ENCODE peak calls at places on chromosome 6, in ten cellular contexts. X is fibroblast of lung; N is neuronal stem cell; G is activated T-cell treated with anti-CD3 and anti-CD28 coated beads, Interleukin-2, amount 50 U/mL, for 72 hours; J is HFFc6; F is effector CD4-positive, alpha-beta T cell; U is heart right ventricle; M is stimulated activated CD8-positive, alpha-beta memory T cell treated with anti-CD3 and anti-CD28 coated beads, Interleukin-12 subunit alpha, Interleukin-12 subunit beta, amount 100 ng/mL, for 4 hours; Y is PC-3; B is GM03348. W is an unnamed sample.

GRCh38 chr6:134532694-134533624 is 215.0 kb upstream of the SGK1 start:
- DNase-seq in X (peak), N (no peak), G (no peak), J (no peak), F (no peak), U (no peak), M (no peak), Y (no peak), B (no peak), W (no peak)

GRCh38 chr6:131784561-131784960 is 23.3 kb upstream of the ENPP1 start:
- DNase-seq in X (no peak), N (no peak), G (no peak), J (no peak), F (no peak), U (no peak), M (no peak), Y (no peak), B (peak), W (no peak)

GRCh38 chr6:91276315-91276714 is 689.4 kb upstream of the MAP3K7 start:
- DNase-seq in X (peak), N (no peak), G (no peak), J (no peak), F (no peak), U (no peak), M (no peak), Y (peak), B (no peak), W (no peak)

GRCh38 chr6:160428818-160429744 is 80.9 kb downstream of the SLC22A3 start:
- DNase-seq in X (no peak), N (peak), G (no peak), J (no peak), F (no peak), U (no peak), M (no peak), Y (no peak), B (no peak), W (no peak)

GRCh38 chr6:41445268-41445667 is 100.9 kb upstream of the FOXP4 start:
- DNase-seq in X (peak), N (no peak), G (no peak), J (no peak), F (no peak), U (no peak), M (no peak), Y (no peak), B (no peak), W (no peak)

GRCh38 chr6:14380421-14380820 is 262.8 kb downstream of the CD83 start:
- DNase-seq in X (peak), N (peak), G (no peak), J (no peak), F (no peak), U (no peak), M (no peak), Y (no peak), B (no peak), W (no peak)

GRCh38 chr6:15479761-15480160 is 183.1 kb downstream of the DTNBP1 start:
- DNase-seq in X (peak), N (no peak), G (no peak), J (no peak), F (no peak), U (no peak), M (no peak), Y (peak), B (peak), W (no peak)

GRCh38 chr6:135310291-135310690 is 129.2 kb downstream of the MYB start:
- DNase-seq in X (no peak), N (no peak), G (no peak), J (no peak), F (no peak), U (no peak), M (no peak), Y (no peak), B (no peak), W (no peak)

GRCh38 chr6:116258520-116258919 is 4.6 kb upstream of the TSPYL4 start:
- DNase-seq in X (no peak), N (no peak), G (no peak), J (no peak), F (no peak), U (no peak), M (no peak), Y (no peak), B (no peak), W (no peak)

GRCh38 chr6:138509371-138509770 is 10.1 kb upstream of the NHSL1 start:
- DNase-seq in X (peak), N (no peak), G (peak), J (peak), F (peak), U (no peak), M (no peak), Y (peak), B (peak), W (peak)

GRCh38 chr6:30775104-30775503 is 30.8 kb upstream of the IER3 start:
- DNase-seq in X (no peak), N (no peak), G (no peak), J (no peak), F (no peak), U (no peak), M (no peak), Y (no peak), B (no peak), W (no peak)

GRCh38 chr6:137001287-137001976 is 43.3 kb downstream of the IL20RA start:
- DNase-seq in X (peak), N (no peak), G (no peak), J (no peak), F (no peak), U (no peak), M (no peak), Y (peak), B (no peak), W (no peak)

GRCh38 chr6:31945507-31946369 is at the start of gene CFB:
- DNase-seq in X (peak), N (no peak), G (no peak), J (peak), F (no peak), U (peak), M (no peak), Y (peak), B (peak), W (no peak)

GRCh38 chr6:34934516-34934915 is 45.5 kb downstream of the ANKS1A start:
- DNase-seq in X (peak), N (no peak), G (no peak), J (no peak), F (no peak), U (peak), M (no peak), Y (peak), B (no peak), W (no peak)

GRCh38 chr6:164690702-164691500 is 618.5 kb downstream of the C6orf118 start:
- DNase-seq in X (no peak), N (no peak), G (no peak), J (no peak), F (no peak), U (no peak), M (no peak), Y (no peak), B (no peak), W (no peak)

GRCh38 chr6:1802495-1803395 is 193.0 kb downstream of the FOXC1 start:
- DNase-seq in X (no peak), N (no peak), G (no peak), J (no peak), F (no peak), U (no peak), M (no peak), Y (no peak), B (no peak), W (no peak)

GRCh38 chr6:168264593-168265335 is 54.8 kb downstream of the DACT2 start:
- DNase-seq in X (no peak), N (no peak), G (no peak), J (no peak), F (no peak), U (no peak), M (no peak), Y (no peak), B (no peak), W (no peak)

GRCh38 chr6:11268978-11269377 is 36.5 kb upstream of the NEDD9 start:
- DNase-seq in X (no peak), N (no peak), G (no peak), J (no peak), F (no peak), U (no peak), M (no peak), Y (no peak), B (no peak), W (no peak)

GRCh38 chr6:162615016-162615717 is 112.4 kb downstream of the PRKN start:
- DNase-seq in X (no peak), N (no peak), G (no peak), J (no peak), F (no peak), U (no peak), M (no peak), Y (no peak), B (no peak), W (no peak)

GRCh38 chr6:27205375-27206278 is 41.9 kb upstream of the PRSS16 start:
- DNase-seq in X (peak), N (no peak), G (peak), J (no peak), F (no peak), U (no peak), M (peak), Y (no peak), B (no peak), W (peak)

GRCh38 chr6:166580076-166581050 is 6.1 kb downstream of the RAMACL start:
- DNase-seq in X (peak), N (no peak), G (no peak), J (no peak), F (no peak), U (no peak), M (no peak), Y (no peak), B (peak), W (no peak)

GRCh38 chr6:56214304-56215101 is 32.9 kb downstream of the COL21A1 start:
- DNase-seq in X (no peak), N (no peak), G (no peak), J (no peak), F (no peak), U (no peak), M (no peak), Y (no peak), B (no peak), W (no peak)